ENCODE peak calls at places on chromosomes 4 and X, in seven cellular contexts. O is A549, P is astrocyte, G is mammary epithelial cell, L is keratinocyte, D is tibial nerve, A is psoas muscle. Z is an unnamed sample.
A peak's percentile ranks its signal among the peaks of the same experiment; 100 is the strongest.

GRCh38 chr4:77990456-77990855 is 66.7 kb upstream of the FRAS1 start:
- DNase-seq in O (no peak), P (no peak), G (no peak), L (no peak), D (no peak), A (no peak), Z (no peak)

GRCh38 chr4:20598626-20599025 is 101.6 kb upstream of the PACRGL start:
- DNase-seq in O (no peak), P (no peak), G (no peak), L (no peak), D (no peak), A (no peak), Z (no peak)

GRCh38 chr4:48116582-48116981 is 17.5 kb downstream of the TXK start:
- DNase-seq in O (no peak), P (no peak), G (no peak), L (no peak), D (no peak), A (no peak), Z (no peak)

GRCh38 chrX:150084474-150085229 is 146.4 kb upstream of the EOLA2 start:
- DNase-seq in O (peak; percentile 42), P (peak; percentile 83), G (peak; percentile 13), L (no peak), D (no peak), A (no peak), Z (no peak)

GRCh38 chrX:148385471-148385870 is 114.9 kb upstream of the AFF2 start:
- DNase-seq in O (no peak), P (no peak), G (no peak), L (no peak), D (no peak), A (no peak), Z (no peak)

GRCh38 chrX:3175659-3176438 is 134.6 kb downstream of the ARSF start:
- DNase-seq in O (no peak), P (peak; percentile 56), G (no peak), L (no peak), D (no peak), A (no peak), Z (no peak)

GRCh38 chr4:85777908-85778808 is 303.2 kb downstream of the ARHGAP24 start:
- DNase-seq in O (no peak), P (no peak), G (no peak), L (no peak), D (no peak), A (no peak), Z (no peak)

GRCh38 chr4:11263208-11263607 is 165.5 kb downstream of the HS3ST1 start:
- DNase-seq in O (no peak), P (peak; percentile 1), G (no peak), L (no peak), D (no peak), A (no peak), Z (no peak)

GRCh38 chr4:174213734-174214101 is 69.7 kb downstream of the FBXO8 start:
- DNase-seq in O (no peak), P (no peak), G (no peak), L (no peak), D (no peak), A (no peak), Z (no peak)

GRCh38 chrX:118497180-118497814 is 1.7 kb downstream of the DOCK11 start:
- DNase-seq in O (no peak), P (no peak), G (no peak), L (no peak), D (no peak), A (no peak), Z (no peak)

GRCh38 chrX:4682637-4683036 is 969.2 kb upstream of the PRKX start:
- DNase-seq in O (no peak), P (no peak), G (no peak), L (no peak), D (no peak), A (no peak), Z (no peak)

GRCh38 chr4:44912980-44913379 is 186.6 kb upstream of the GNPDA2 start:
- DNase-seq in O (no peak), P (no peak), G (no peak), L (no peak), D (no peak), A (no peak), Z (no peak)

GRCh38 chr4:109764785-109765419 is 35.0 kb upstream of the PLA2G12A start:
- DNase-seq in O (no peak), P (no peak), G (no peak), L (no peak), D (no peak), A (no peak), Z (no peak)

GRCh38 chrX:134484039-134484438 is 24.1 kb downstream of the HPRT1 start:
- DNase-seq in O (peak; percentile 67), P (peak; percentile 20), G (peak; percentile 39), L (no peak), D (no peak), A (no peak), Z (no peak)

GRCh38 chr4:13173974-13174373 is 310.2 kb downstream of the RAB28 start:
- DNase-seq in O (no peak), P (no peak), G (no peak), L (no peak), D (peak; percentile 65), A (peak; percentile 77), Z (no peak)

GRCh38 chr4:123503698-123504389 is 107.2 kb downstream of the SPRY1 start:
- DNase-seq in O (no peak), P (no peak), G (no peak), L (no peak), D (no peak), A (no peak), Z (no peak)

GRCh38 chr4:83361416-83362196 is 27.0 kb upstream of the HPSE start:
- DNase-seq in O (no peak), P (no peak), G (no peak), L (no peak), D (no peak), A (no peak), Z (no peak)

GRCh38 chr4:30714408-30715031 is 5.6 kb upstream of the PCDH7 start:
- DNase-seq in O (peak; percentile 45), P (peak; percentile 42), G (peak; percentile 38), L (peak; percentile 33), D (no peak), A (no peak), Z (no peak)

GRCh38 chrX:20144491-20144890 is 2.9 kb upstream of the EIF1AX start:
- DNase-seq in O (no peak), P (peak; percentile 51), G (peak; percentile 73), L (peak; percentile 41), D (no peak), A (no peak), Z (no peak)

GRCh38 chrX:103830848-103831247 is 1.2 kb downstream of the RAB9B start:
- DNase-seq in O (no peak), P (no peak), G (no peak), L (no peak), D (no peak), A (no peak), Z (no peak)

GRCh38 chr4:73945674-73946449 is 36.0 kb downstream of the PF4 start:
- DNase-seq in O (no peak), P (no peak), G (no peak), L (no peak), D (no peak), A (no peak), Z (no peak)

GRCh38 chr4:89724716-89725115 is 112.2 kb downstream of the SNCA start:
- DNase-seq in O (no peak), P (peak; percentile 81), G (peak; percentile 39), L (peak; percentile 26), D (no peak), A (no peak), Z (peak; percentile 18)

GRCh38 chrX:132216806-132217202 is 2.4 kb downstream of the RAP2C start:
- DNase-seq in O (peak; percentile 6), P (peak; percentile 33), G (peak; percentile 45), L (no peak), D (no peak), A (no peak), Z (no peak)

GRCh38 chrX:65750674-65751469 is 83.4 kb downstream of the MSN start:
- DNase-seq in O (no peak), P (no peak), G (no peak), L (no peak), D (no peak), A (no peak), Z (no peak)

GRCh38 chr4:128471576-128471975 is 184.0 kb upstream of the PGRMC2 start:
- DNase-seq in O (no peak), P (no peak), G (no peak), L (no peak), D (no peak), A (no peak), Z (no peak)

GRCh38 chrX:40539214-40540142 is 41.3 kb upstream of the ATP6AP2 start:
- DNase-seq in O (no peak), P (peak; percentile 42), G (peak; percentile 32), L (no peak), D (no peak), A (peak; percentile 69), Z (no peak)

GRCh38 chr4:14917305-14917647 is 85.0 kb upstream of the CPEB2 start:
- DNase-seq in O (no peak), P (no peak), G (no peak), L (no peak), D (no peak), A (no peak), Z (no peak)
- H3K27ac ChIP-seq in O (peak overlapping the region; percentile 95), P (no peak overlapping the region), G (no peak overlapping the region), L (no peak overlapping the region), D (no peak overlapping the region), A (no peak overlapping the region), Z (peak overlapping the region; percentile 55)

GRCh38 chr4:173038192-173038896 is 130.3 kb upstream of the GALNT7 start:
- DNase-seq in O (no peak), P (no peak), G (no peak), L (no peak), D (no peak), A (no peak), Z (no peak)
- H3K27ac ChIP-seq in O (no peak overlapping the region), P (no peak overlapping the region), G (no peak overlapping the region), L (no peak overlapping the region), D (no peak overlapping the region), A (no peak overlapping the region), Z (no peak overlapping the region)

GRCh38 chr4:124542021-124542420 is 170.5 kb downstream of the ANKRD50 start:
- DNase-seq in O (no peak), P (no peak), G (no peak), L (no peak), D (no peak), A (no peak), Z (no peak)
- H3K27ac ChIP-seq in O (no peak overlapping the region), P (no peak overlapping the region), G (no peak overlapping the region), L (no peak overlapping the region), D (no peak overlapping the region), A (no peak overlapping the region), Z (no peak overlapping the region)

GRCh38 chr4:712093-712492 is 6.5 kb downstream of the PCGF3 start:
- DNase-seq in O (no peak), P (no peak), G (no peak), L (no peak), D (no peak), A (no peak), Z (no peak)

GRCh38 chr4:709348-709747 is 3.7 kb downstream of the PCGF3 start:
- DNase-seq in O (no peak), P (no peak), G (no peak), L (no peak), D (no peak), A (no peak), Z (no peak)

GRCh38 chr4:710916-711315 is 5.3 kb downstream of the PCGF3 start:
- DNase-seq in O (no peak), P (no peak), G (no peak), L (no peak), D (no peak), A (no peak), Z (no peak)

GRCh38 chr4:708631-708933 is 3.0 kb downstream of the PCGF3 start:
- DNase-seq in O (no peak), P (no peak), G (no peak), L (no peak), D (no peak), A (no peak), Z (no peak)

GRCh38 chr4:710116-710515 is 4.5 kb downstream of the PCGF3 start:
- DNase-seq in O (no peak), P (no peak), G (no peak), L (no peak), D (no peak), A (no peak), Z (no peak)
- H3K27ac ChIP-seq in O (no peak overlapping the region), P (no peak overlapping the region), G (no peak overlapping the region), L (no peak overlapping the region), D (no peak overlapping the region), A (no peak overlapping the region), Z (no peak overlapping the region)

Z was measured in epithelial cell of prostate.